ENCODE peak calls at places on chromosomes 1 and 21, in five cellular contexts. T is IMR-90, S is K562, K is HCT116, M is A549. J is an unnamed sample.

GRCh38 chr1:67713071-67713806 is 28.2 kb downstream of the GADD45A start:
- DNase-seq in M (peak; percentile 44), T (peak; percentile 91), K (peak; percentile 86), S (no peak), J (no peak)

GRCh38 chr1:158999301-159000069 is 10.2 kb upstream of the IFI16 start:
- DNase-seq in M (peak; percentile 3), S (no peak), K (no peak), T (peak; percentile 88), J (no peak)

GRCh38 chr1:205631010-205631726 is 643 bp downstream of the ELK4 start:
- DNase-seq in K (peak; percentile 43), T (peak; percentile 76), M (peak; percentile 82), S (peak; percentile 93), J (peak; percentile 91)

GRCh38 chr1:8603220-8603616 is 214.2 kb downstream of the RERE start:
- DNase-seq in T (peak; percentile 52), S (no peak), M (no peak), K (no peak), J (no peak)

GRCh38 chr1:183780757-183781156 is 24.2 kb upstream of the RGL1 start:
- DNase-seq in M (no peak), S (no peak), T (no peak), K (no peak), J (no peak)

GRCh38 chr1:9767964-9768668 is 55.6 kb downstream of the CLSTN1 start:
- DNase-seq in M (peak; percentile 59), K (peak; percentile 21), S (peak; percentile 76), T (no peak), J (no peak)

GRCh38 chr1:107883562-107883961 is 81.4 kb downstream of the VAV3 start:
- DNase-seq in M (no peak), T (no peak), S (no peak), K (no peak), J (no peak)

GRCh38 chr1:34792424-34792823 is 375 bp upstream of the GJA4 start:
- DNase-seq in M (no peak), K (no peak), S (no peak), T (no peak), J (no peak)

GRCh38 chr1:81549588-81550127 is 251.1 kb upstream of the ADGRL2 start:
- DNase-seq in M (peak; percentile 38), S (no peak), T (peak; percentile 52), K (no peak), J (peak; percentile 35)

GRCh38 chr1:24203404-24203803 is 16.3 kb upstream of the IFNLR1 start:
- DNase-seq in S (no peak), T (no peak), M (no peak), K (peak; percentile 18), J (no peak)

GRCh38 chr1:154404984-154405761 is at the start of gene IL6R:
- DNase-seq in S (peak; percentile 68), K (peak; percentile 82), T (peak; percentile 93), M (peak; percentile 88), J (no peak)

GRCh38 chr1:89754518-89754917 is 66.3 kb upstream of the LRRC8D start:
- DNase-seq in S (no peak), T (peak; percentile 63), M (no peak), K (no peak), J (no peak)

GRCh38 chr1:20645414-20645813 is 12.2 kb downstream of the PINK1 start:
- DNase-seq in M (no peak), T (no peak), S (no peak), K (no peak), J (no peak)

GRCh38 chr1:83897516-83897915 is 101.4 kb downstream of the TTLL7 start:
- DNase-seq in M (no peak), S (no peak), K (no peak), T (no peak), J (no peak)

GRCh38 chr1:152182431-152182830 is 23.4 kb upstream of the RPTN start:
- DNase-seq in M (peak; percentile 38), S (no peak), T (no peak), K (no peak), J (no peak)

GRCh38 chr1:244092293-244093264 is 41.5 kb downstream of the ZBTB18 start:
- DNase-seq in M (peak; percentile 63), K (no peak), S (no peak), T (peak; percentile 67), J (no peak)

GRCh38 chr21:37869661-37870060 is 46.6 kb downstream of the KCNJ6 start:
- DNase-seq in S (no peak), K (no peak), M (no peak), T (no peak), J (no peak)

GRCh38 chr1:230381049-230381467 is 45.1 kb downstream of the PGBD5 start:
- DNase-seq in T (no peak), K (no peak), S (no peak), M (no peak), J (no peak)

GRCh38 chr1:13617773-13618172 is 34.1 kb downstream of the PDPN start:
- DNase-seq in S (no peak), K (no peak), T (no peak), M (no peak), J (no peak)

GRCh38 chr1:181324797-181325616 is 158.3 kb upstream of the CACNA1E start:
- DNase-seq in T (no peak), S (no peak), M (peak; percentile 23), K (peak; percentile 66), J (no peak)

GRCh38 chr21:44920694-44921604 is at the start of gene ITGB2:
- DNase-seq in T (no peak), K (no peak), M (no peak), S (no peak), J (no peak)

GRCh38 chr21:28410264-28410663 is 582.4 kb downstream of the LTN1 start:
- DNase-seq in M (no peak), T (no peak), S (no peak), K (no peak), J (no peak)

GRCh38 chr1:50976890-50977574 is 7.0 kb downstream of the CDKN2C start:
- DNase-seq in S (peak; percentile 55), K (no peak), T (peak; percentile 39), M (peak; percentile 77), J (no peak)

GRCh38 chr1:200684015-200684414 is 14.3 kb upstream of the DDX59 start:
- DNase-seq in K (no peak), M (peak; percentile 38), S (no peak), T (peak; percentile 54), J (no peak)

GRCh38 chr1:1087351-1088035 is 13.4 kb upstream of the RNF223 start:
- DNase-seq in S (no peak), T (no peak), M (no peak), K (no peak), J (no peak)

GRCh38 chr1:205499789-205500188 is 4.7 kb upstream of the CDK18 start:
- DNase-seq in M (no peak), S (no peak), K (no peak), T (no peak), J (no peak)

GRCh38 chr1:3530086-3530930 is 75.8 kb downstream of the ARHGEF16 start:
- DNase-seq in T (no peak), M (no peak), K (no peak), S (no peak), J (no peak)

GRCh38 chr1:108038837-108039236 is 73.9 kb upstream of the VAV3 start:
- DNase-seq in K (no peak), S (no peak), M (no peak), T (no peak), J (no peak)

GRCh38 chr1:223645903-223646302 is 19.6 kb downstream of the CAPN8 start:
- DNase-seq in S (no peak), K (no peak), M (no peak), T (no peak), J (no peak)

GRCh38 chr1:66182551-66183178 is 351.3 kb upstream of the SGIP1 start:
- DNase-seq in T (peak; percentile 81), S (no peak), K (no peak), M (peak; percentile 94), J (no peak)

GRCh38 chr1:43038232-43038929 is 79.7 kb upstream of the SLC2A1 start:
- DNase-seq in T (no peak), M (no peak), K (no peak), S (no peak), J (no peak)

GRCh38 chr21:43994646-43995045 is 17.5 kb upstream of the TRAPPC10 start:
- DNase-seq in T (no peak), K (no peak), S (no peak), M (no peak), J (no peak)

GRCh38 chr1:168135982-168136708 is 585 bp downstream of the GPR161 start:
- DNase-seq in K (no peak), T (peak; percentile 17), S (peak; percentile 69), M (peak; percentile 19), J (no peak)

GRCh38 chr1:242002528-242002927 is 3.6 kb upstream of the MAP1LC3C start:
- DNase-seq in M (no peak), S (no peak), T (no peak), K (no peak), J (no peak)

GRCh38 chr1:110053557-110054428 is 16.7 kb downstream of the ALX3 start:
- DNase-seq in S (peak; percentile 87), M (peak; percentile 40), T (peak; percentile 25), K (no peak), J (no peak)
- TF ChIP-seq CEBPB in S (no peak), M (no peak), T (peak; percentile 25), K (no peak), J (no peak)

GRCh38 chr1:213982515-213982813 is 5.3 kb upstream of the PROX1 start:
- DNase-seq in T (no peak), K (no peak), M (no peak), S (no peak), J (no peak)

GRCh38 chr1:213980906-213981305 is 6.9 kb upstream of the PROX1 start:
- DNase-seq in S (no peak), K (no peak), T (no peak), M (no peak), J (no peak)

GRCh38 chr1:213977909-213978308 is 9.9 kb upstream of the PROX1 start:
- DNase-seq in M (no peak), K (no peak), S (no peak), T (no peak), J (no peak)

GRCh38 chr1:213977486-213977842 is 10.3 kb upstream of the PROX1 start:
- DNase-seq in T (no peak), M (no peak), S (no peak), K (no peak), J (no peak)

GRCh38 chr1:213979751-213980605 is 7.8 kb upstream of the PROX1 start:
- DNase-seq in M (no peak), S (no peak), K (no peak), T (no peak), J (no peak)
- H3K4me3 ChIP-seq in M (no peak overlapping the region), S (no peak overlapping the region), K (no peak overlapping the region), T (no peak overlapping the region), J (no peak overlapping the region)

DNA sequence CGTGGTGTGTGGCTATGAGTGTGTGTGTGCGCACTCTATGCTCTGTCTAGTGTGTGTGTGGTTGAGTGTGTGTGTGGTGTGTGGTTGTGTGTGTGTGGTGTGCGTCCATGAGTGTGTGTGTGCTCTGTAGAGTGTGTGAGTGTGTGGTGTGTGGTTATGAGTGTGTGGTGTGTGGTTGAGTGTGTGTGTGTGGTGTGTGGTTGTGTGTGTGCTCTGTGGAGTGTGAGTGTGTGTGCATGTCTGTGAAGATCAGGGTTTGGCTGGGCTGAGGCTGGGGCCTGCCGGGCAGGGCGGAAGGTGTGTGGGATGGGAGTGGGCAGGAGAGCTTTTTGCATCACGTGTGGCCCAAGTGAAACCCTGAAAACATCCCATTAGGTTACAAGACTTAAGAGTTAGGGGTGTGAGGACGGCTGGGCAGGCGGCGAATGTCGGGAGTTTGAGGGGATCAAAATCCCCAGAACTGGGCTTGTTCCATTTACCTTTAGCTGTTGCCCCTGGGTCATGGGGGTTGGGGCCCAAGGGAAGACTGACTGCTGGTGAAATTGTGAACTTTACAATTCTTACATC is 2.9 kb upstream of the FCMR start:
- DNase-seq in S (no peak), K (no peak), T (no peak), M (no peak), J (no peak)
- TF ChIP-seq CEBPB in S (no peak), K (no peak), T (no peak), M (no peak), J (no peak)

GRCh38 chr21:26732442-26733221 is 112.6 kb downstream of the ADAMTS1 start:
- DNase-seq in M (peak; percentile 10), S (no peak), K (no peak), T (peak; percentile 57), J (no peak)
- H3K4me3 ChIP-seq in M (no peak overlapping the region), S (no peak overlapping the region), K (no peak overlapping the region), T (no peak overlapping the region), J (no peak overlapping the region)